ENCODE peak calls at places on chromosomes 13 and 19, in ten cellular contexts. One of them, this sample, is unnamed.

GRCh38 chr19:40553885-40554857 is 22.5 kb upstream of the SHKBP1 start:
- DNase-seq in substantia nigra: no peak
- DNase-seq in A673: no peak
- DNase-seq in DMS153: no peak
- DNase-seq in M059J: no peak
- DNase-seq in epithelial cell of prostate: no peak
- DNase-seq in Caki2: no peak
- DNase-seq in ELR: no peak
- DNase-seq in Karpas-422: no peak
- DNase-seq in GM19239: no peak
- DNase-seq in this sample: no peak

GRCh38 chr19:51652266-51652665 is 5.6 kb upstream of the SIGLEC14 start:
- DNase-seq in substantia nigra: no peak
- DNase-seq in A673: no peak
- DNase-seq in DMS153: no peak
- DNase-seq in M059J: no peak
- DNase-seq in epithelial cell of prostate: no peak
- DNase-seq in Caki2: no peak
- DNase-seq in ELR: no peak
- DNase-seq in Karpas-422: no peak
- DNase-seq in GM19239: no peak
- DNase-seq in this sample: no peak

GRCh38 chr19:12666305-12667048 is at the start of the genes MAN2B1 and WDR83:
- DNase-seq in substantia nigra: no peak
- DNase-seq in A673: peak; percentile 90
- DNase-seq in DMS153: no peak
- DNase-seq in M059J: peak; percentile 74
- DNase-seq in epithelial cell of prostate: no peak
- DNase-seq in Caki2: peak; percentile 81
- DNase-seq in ELR: peak; percentile 83
- DNase-seq in Karpas-422: peak; percentile 95
- DNase-seq in GM19239: peak; percentile 84
- DNase-seq in this sample: peak; percentile 78

GRCh38 chr13:75993823-75994222 is 357.7 kb downstream of the LMO7 start:
- DNase-seq in substantia nigra: no peak
- DNase-seq in A673: no peak
- DNase-seq in DMS153: no peak
- DNase-seq in M059J: peak; percentile 8
- DNase-seq in epithelial cell of prostate: no peak
- DNase-seq in Caki2: no peak
- DNase-seq in ELR: peak; percentile 20
- DNase-seq in Karpas-422: no peak
- DNase-seq in GM19239: no peak
- DNase-seq in this sample: peak; percentile 97

GRCh38 chr13:105336706-105337582 is 1198.5 kb downstream of the EFNB2 start:
- DNase-seq in substantia nigra: no peak
- DNase-seq in A673: no peak
- DNase-seq in DMS153: no peak
- DNase-seq in M059J: no peak
- DNase-seq in epithelial cell of prostate: no peak
- DNase-seq in Caki2: no peak
- DNase-seq in ELR: no peak
- DNase-seq in Karpas-422: no peak
- DNase-seq in GM19239: no peak
- DNase-seq in this sample: peak; percentile 57

GRCh38 chr13:59861676-59862075 is 302.1 kb downstream of the DIAPH3 start:
- DNase-seq in substantia nigra: no peak
- DNase-seq in A673: peak; percentile 33
- DNase-seq in DMS153: peak; percentile 0
- DNase-seq in M059J: no peak
- DNase-seq in epithelial cell of prostate: no peak
- DNase-seq in Caki2: no peak
- DNase-seq in ELR: no peak
- DNase-seq in Karpas-422: no peak
- DNase-seq in GM19239: no peak
- DNase-seq in this sample: no peak

GRCh38 chr19:35533201-35533821 is at the start of gene GAPDHS:
- DNase-seq in substantia nigra: no peak
- DNase-seq in A673: no peak
- DNase-seq in DMS153: no peak
- DNase-seq in M059J: no peak
- DNase-seq in epithelial cell of prostate: no peak
- DNase-seq in Caki2: no peak
- DNase-seq in ELR: no peak
- DNase-seq in Karpas-422: no peak
- DNase-seq in GM19239: no peak
- DNase-seq in this sample: no peak

GRCh38 chr19:13098291-13099072 is 4.2 kb downstream of the LYL1 start:
- DNase-seq in substantia nigra: no peak
- DNase-seq in A673: peak; percentile 55
- DNase-seq in DMS153: no peak
- DNase-seq in M059J: no peak
- DNase-seq in epithelial cell of prostate: no peak
- DNase-seq in Caki2: no peak
- DNase-seq in ELR: peak; percentile 61
- DNase-seq in Karpas-422: peak; percentile 71
- DNase-seq in GM19239: no peak
- DNase-seq in this sample: no peak

GRCh38 chr13:33129094-33129832 is 113.0 kb downstream of the KL start:
- DNase-seq in substantia nigra: no peak
- DNase-seq in A673: no peak
- DNase-seq in DMS153: no peak
- DNase-seq in M059J: no peak
- DNase-seq in epithelial cell of prostate: no peak
- DNase-seq in Caki2: no peak
- DNase-seq in ELR: no peak
- DNase-seq in Karpas-422: no peak
- DNase-seq in GM19239: no peak
- DNase-seq in this sample: no peak

GRCh38 chr19:12766051-12766521 is 9.3 kb downstream of the HOOK2 start:
- DNase-seq in substantia nigra: no peak
- DNase-seq in A673: peak; percentile 89
- DNase-seq in DMS153: peak; percentile 74
- DNase-seq in M059J: peak; percentile 64
- DNase-seq in epithelial cell of prostate: no peak
- DNase-seq in Caki2: peak; percentile 88
- DNase-seq in ELR: peak; percentile 88
- DNase-seq in Karpas-422: no peak
- DNase-seq in GM19239: peak; percentile 89
- DNase-seq in this sample: peak; percentile 77

GRCh38 chr13:110337287-110337686 is 30.2 kb downstream of the COL4A2 start:
- DNase-seq in substantia nigra: no peak
- DNase-seq in A673: no peak
- DNase-seq in DMS153: no peak
- DNase-seq in M059J: no peak
- DNase-seq in epithelial cell of prostate: no peak
- DNase-seq in Caki2: no peak
- DNase-seq in ELR: no peak
- DNase-seq in Karpas-422: no peak
- DNase-seq in GM19239: no peak
- DNase-seq in this sample: no peak

GRCh38 chr19:7862413-7862951 is 11.7 kb downstream of the PRR36 start:
- DNase-seq in substantia nigra: no peak
- DNase-seq in A673: peak; percentile 41
- DNase-seq in DMS153: peak; percentile 69
- DNase-seq in M059J: no peak
- DNase-seq in epithelial cell of prostate: no peak
- DNase-seq in Caki2: no peak
- DNase-seq in ELR: peak; percentile 35
- DNase-seq in Karpas-422: peak; percentile 52
- DNase-seq in GM19239: peak; percentile 72
- DNase-seq in this sample: no peak

GRCh38 chr13:34738251-34739170 is 203.6 kb upstream of the NBEA start:
- DNase-seq in substantia nigra: no peak
- DNase-seq in A673: no peak
- DNase-seq in DMS153: no peak
- DNase-seq in M059J: no peak
- DNase-seq in epithelial cell of prostate: no peak
- DNase-seq in Caki2: peak; percentile 20
- DNase-seq in ELR: no peak
- DNase-seq in Karpas-422: no peak
- DNase-seq in GM19239: no peak
- DNase-seq in this sample: no peak

GRCh38 chr19:16828990-16829821 is at the start of gene SIN3B:
- DNase-seq in substantia nigra: peak; percentile 35
- DNase-seq in A673: peak; percentile 94
- DNase-seq in DMS153: peak; percentile 79
- DNase-seq in M059J: peak; percentile 87
- DNase-seq in epithelial cell of prostate: no peak
- DNase-seq in Caki2: peak; percentile 92
- DNase-seq in ELR: peak; percentile 90
- DNase-seq in Karpas-422: peak; percentile 98
- DNase-seq in GM19239: peak; percentile 85
- DNase-seq in this sample: peak; percentile 94

GRCh38 chr13:33348366-33348765 is 62.8 kb upstream of the STARD13 start:
- DNase-seq in substantia nigra: no peak
- DNase-seq in A673: no peak
- DNase-seq in DMS153: no peak
- DNase-seq in M059J: peak; percentile 85
- DNase-seq in epithelial cell of prostate: no peak
- DNase-seq in Caki2: no peak
- DNase-seq in ELR: peak; percentile 41
- DNase-seq in Karpas-422: no peak
- DNase-seq in GM19239: no peak
- DNase-seq in this sample: no peak

GRCh38 chr19:869245-870177 is 10.0 kb downstream of the CFD start:
- DNase-seq in substantia nigra: no peak
- DNase-seq in A673: peak; percentile 91
- DNase-seq in DMS153: no peak
- DNase-seq in M059J: peak; percentile 95
- DNase-seq in epithelial cell of prostate: peak; percentile 20
- DNase-seq in Caki2: peak; percentile 69
- DNase-seq in ELR: peak; percentile 96
- DNase-seq in Karpas-422: no peak
- DNase-seq in GM19239: no peak
- DNase-seq in this sample: peak; percentile 92

GRCh38 chr13:40087021-40088002 is 431.9 kb downstream of the COG6 start:
- DNase-seq in substantia nigra: no peak
- DNase-seq in A673: no peak
- DNase-seq in DMS153: no peak
- DNase-seq in M059J: no peak
- DNase-seq in epithelial cell of prostate: no peak
- DNase-seq in Caki2: peak; percentile 11
- DNase-seq in ELR: no peak
- DNase-seq in Karpas-422: no peak
- DNase-seq in GM19239: no peak
- DNase-seq in this sample: no peak

GRCh38 chr19:5439452-5439851 is 15.8 kb upstream of the ZNRF4 start:
- DNase-seq in substantia nigra: no peak
- DNase-seq in A673: no peak
- DNase-seq in DMS153: no peak
- DNase-seq in M059J: no peak
- DNase-seq in epithelial cell of prostate: no peak
- DNase-seq in Caki2: no peak
- DNase-seq in ELR: no peak
- DNase-seq in Karpas-422: peak; percentile 4
- DNase-seq in GM19239: no peak
- DNase-seq in this sample: no peak

GRCh38 chr13:87677334-87678234 is 6.4 kb downstream of the SLITRK5 start:
- DNase-seq in substantia nigra: no peak
- DNase-seq in A673: peak; percentile 72
- DNase-seq in DMS153: peak; percentile 31
- DNase-seq in M059J: no peak
- DNase-seq in epithelial cell of prostate: no peak
- DNase-seq in Caki2: no peak
- DNase-seq in ELR: no peak
- DNase-seq in Karpas-422: no peak
- DNase-seq in GM19239: no peak
- DNase-seq in this sample: no peak

GRCh38 chr13:113559901-113560644 is 24.5 kb upstream of the TFDP1 start:
- DNase-seq in substantia nigra: no peak
- DNase-seq in A673: no peak
- DNase-seq in DMS153: no peak
- DNase-seq in M059J: no peak
- DNase-seq in epithelial cell of prostate: no peak
- DNase-seq in Caki2: no peak
- DNase-seq in ELR: no peak
- DNase-seq in Karpas-422: no peak
- DNase-seq in GM19239: no peak
- DNase-seq in this sample: no peak

GRCh38 chr19:52296773-52297600 is at the start of gene ZNF480:
- DNase-seq in substantia nigra: peak; percentile 50
- DNase-seq in A673: peak; percentile 80
- DNase-seq in DMS153: peak; percentile 36
- DNase-seq in M059J: peak; percentile 80
- DNase-seq in epithelial cell of prostate: no peak
- DNase-seq in Caki2: peak; percentile 67
- DNase-seq in ELR: peak; percentile 79
- DNase-seq in Karpas-422: peak; percentile 97
- DNase-seq in GM19239: peak; percentile 30
- DNase-seq in this sample: peak; percentile 69

GRCh38 chr13:71021810-71022422 is 845.1 kb downstream of the DACH1 start:
- DNase-seq in substantia nigra: no peak
- DNase-seq in A673: no peak
- DNase-seq in DMS153: peak; percentile 60
- DNase-seq in M059J: peak; percentile 0
- DNase-seq in epithelial cell of prostate: no peak
- DNase-seq in Caki2: no peak
- DNase-seq in ELR: peak; percentile 42
- DNase-seq in Karpas-422: no peak
- DNase-seq in GM19239: no peak
- DNase-seq in this sample: no peak

GRCh38 chr19:47230122-47230920 is 678 bp downstream of the BBC3 start:
- DNase-seq in substantia nigra: no peak
- DNase-seq in A673: no peak
- DNase-seq in DMS153: no peak
- DNase-seq in M059J: peak; percentile 38
- DNase-seq in epithelial cell of prostate: no peak
- DNase-seq in Caki2: peak; percentile 61
- DNase-seq in ELR: peak; percentile 50
- DNase-seq in Karpas-422: peak; percentile 83
- DNase-seq in GM19239: no peak
- DNase-seq in this sample: peak; percentile 52

GRCh38 chr19:41341669-41342490 is 11.8 kb downstream of the TGFB1 start:
- DNase-seq in substantia nigra: no peak
- DNase-seq in A673: no peak
- DNase-seq in DMS153: peak; percentile 34
- DNase-seq in M059J: no peak
- DNase-seq in epithelial cell of prostate: no peak
- DNase-seq in Caki2: no peak
- DNase-seq in ELR: no peak
- DNase-seq in Karpas-422: no peak
- DNase-seq in GM19239: no peak
- DNase-seq in this sample: no peak

GRCh38 chr13:47117268-47117667 is 220.4 kb upstream of the HTR2A start:
- DNase-seq in substantia nigra: no peak
- DNase-seq in A673: no peak
- DNase-seq in DMS153: no peak
- DNase-seq in M059J: peak; percentile 58
- DNase-seq in epithelial cell of prostate: no peak
- DNase-seq in Caki2: no peak
- DNase-seq in ELR: peak; percentile 80
- DNase-seq in Karpas-422: no peak
- DNase-seq in GM19239: no peak
- DNase-seq in this sample: peak; percentile 53

GRCh38 chr19:29965529-29965928 is 23.5 kb downstream of the URI1 start:
- DNase-seq in substantia nigra: no peak
- DNase-seq in A673: no peak
- DNase-seq in DMS153: no peak
- DNase-seq in M059J: peak; percentile 38
- DNase-seq in epithelial cell of prostate: no peak
- DNase-seq in Caki2: no peak
- DNase-seq in ELR: peak; percentile 91
- DNase-seq in Karpas-422: no peak
- DNase-seq in GM19239: no peak
- DNase-seq in this sample: no peak

This sample was measured in MCF 10A.